ENCODE peak calls at places on chromosomes 16 and 17, in nine cellular contexts. L, C, Y, Q, O, N, P, D and R are unnamed samples.

GRCh38 chr16:3776316-3776715 is 59.0 kb upstream of the TRAP1 start:
- DNase-seq in L (no peak), C (peak; percentile 73), Y (no peak), Q (no peak), O (no peak), N (no peak), P (no peak), D (peak; percentile 81), R (no peak)

GRCh38 chr16:9012848-9013507 is 49.3 kb upstream of the USP7 start:
- DNase-seq in L (peak; percentile 15), C (no peak), Y (no peak), Q (no peak), O (no peak), N (no peak), P (no peak), D (no peak), R (no peak)

GRCh38 chr16:29775742-29776408 is 2.2 kb upstream of the ZG16 start:
- DNase-seq in L (no peak), C (no peak), Y (no peak), Q (no peak), O (no peak), N (no peak), P (no peak), D (no peak), R (no peak)

GRCh38 chr17:81994593-81995462 is 17.4 kb downstream of the ASPSCR1 start:
- DNase-seq in L (no peak), C (no peak), Y (no peak), Q (no peak), O (no peak), N (no peak), P (no peak), D (peak; percentile 69), R (no peak)

GRCh38 chr16:27549857-27550581 is at the start of the genes GTF3C1 and KATNIP:
- DNase-seq in L (peak; percentile 99), C (peak; percentile 100), Y (peak; percentile 100), Q (peak; percentile 100), O (peak; percentile 100), N (peak; percentile 100), P (peak; percentile 94), D (peak; percentile 100), R (peak; percentile 99)

GRCh38 chr16:2450975-2451381 is 8.9 kb upstream of the TEDC2 start:
- DNase-seq in L (no peak), C (no peak), Y (no peak), Q (no peak), O (no peak), N (peak; percentile 74), P (no peak), D (no peak), R (no peak)

GRCh38 chr16:4746991-4747574 is 12.7 kb downstream of the DNAAF8 start:
- DNase-seq in L (no peak), C (no peak), Y (no peak), Q (no peak), O (no peak), N (no peak), P (no peak), D (no peak), R (no peak)

GRCh38 chr17:77365584-77366186 is 224.9 kb downstream of the SEC14L1 start:
- DNase-seq in L (peak; percentile 33), C (peak; percentile 92), Y (peak; percentile 61), Q (peak; percentile 91), O (peak; percentile 69), N (no peak), P (peak; percentile 85), D (peak; percentile 79), R (no peak)

DNA sequence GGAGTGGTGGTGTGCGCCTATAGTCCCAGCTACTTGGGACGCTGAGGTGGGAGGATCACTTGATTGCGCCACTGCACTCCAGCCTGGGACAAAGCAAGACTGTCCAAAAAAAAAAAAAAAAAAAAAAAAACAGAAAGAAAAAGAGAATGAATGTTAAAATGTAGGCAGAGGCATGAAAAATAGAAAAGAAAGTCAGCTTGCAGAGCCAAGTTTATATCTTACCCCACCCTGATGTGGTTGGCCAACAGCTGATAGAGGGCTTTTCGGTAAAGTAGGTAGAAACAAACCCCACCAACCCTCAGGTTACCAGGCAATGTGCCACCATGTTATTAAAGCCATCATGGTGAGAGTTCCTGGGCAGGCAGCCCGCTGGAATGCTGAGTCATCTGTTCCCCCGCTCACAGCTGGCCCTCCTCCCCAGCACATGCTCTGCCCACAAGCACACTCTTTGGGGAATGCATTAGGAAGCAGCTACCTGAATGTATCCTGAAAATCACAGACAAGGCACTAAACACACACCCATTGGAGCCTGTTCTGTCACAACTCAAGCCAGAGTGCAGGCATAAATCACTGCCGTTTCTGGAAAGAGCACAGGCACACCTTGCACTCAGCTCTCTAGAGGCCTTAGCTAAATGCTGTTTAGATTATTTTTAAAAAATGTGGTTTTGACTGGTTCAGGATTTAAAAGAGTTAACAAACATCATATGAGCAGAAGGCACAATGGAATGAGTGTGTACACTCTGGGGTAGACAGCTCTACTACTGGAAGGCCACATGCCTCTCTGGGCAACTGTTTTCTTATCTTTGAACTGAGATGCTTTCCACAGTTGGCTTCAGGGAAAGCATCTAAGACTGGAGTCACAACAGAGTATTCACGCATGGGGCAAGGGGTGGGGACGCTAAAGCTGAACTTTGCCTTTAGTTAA is 128.5 kb downstream of the PARN start:
- DNase-seq in L (peak; percentile 85), C (peak; percentile 82), Y (peak; percentile 88), Q (peak; percentile 97), O (peak; percentile 79), N (peak; percentile 90), P (peak; percentile 67), D (peak; percentile 89), R (no peak)
- TF ChIP-seq POLR2A in L (no peak), C (no peak), Y (no peak), Q (no peak), O (no peak), N (no peak), P (no peak), D (no peak), R (no peak)

GRCh38 chr17:80781188-80781577 is 210.5 kb upstream of the CHMP6 start:
- DNase-seq in L (no peak), C (peak; percentile 38), Y (no peak), Q (peak; percentile 63), O (no peak), N (peak; percentile 71), P (no peak), D (no peak), R (no peak)

GRCh38 chr17:80780381-80781187 is 211.1 kb upstream of the CHMP6 start:
- DNase-seq in L (no peak), C (peak; percentile 25), Y (no peak), Q (peak; percentile 64), O (no peak), N (peak; percentile 41), P (no peak), D (no peak), R (no peak)

GRCh38 chr17:80779336-80779735 is 212.3 kb upstream of the CHMP6 start:
- DNase-seq in L (no peak), C (peak; percentile 46), Y (no peak), Q (peak; percentile 60), O (no peak), N (no peak), P (no peak), D (no peak), R (no peak)

GRCh38 chr17:80778716-80779115 is 212.9 kb upstream of the CHMP6 start:
- DNase-seq in L (no peak), C (peak; percentile 9), Y (no peak), Q (peak; percentile 53), O (no peak), N (no peak), P (no peak), D (no peak), R (no peak)

GRCh38 chr17:80779961-80780380 is 211.7 kb upstream of the CHMP6 start:
- DNase-seq in L (no peak), C (peak; percentile 45), Y (no peak), Q (peak; percentile 84), O (no peak), N (peak; percentile 83), P (no peak), D (no peak), R (no peak)
- TF ChIP-seq POLR2AphosphoS5 in L (no peak), C (peak; percentile 87), Y (no peak), Q (peak; percentile 64), O (peak; percentile 79), N (peak; percentile 84), P (no peak), D (peak; percentile 46), R (no peak)

GRCh38 chr17:7262192-7263070 is at the start of gene CLDN7:
- DNase-seq in L (no peak), C (peak; percentile 95), Y (peak; percentile 71), Q (no peak), O (peak; percentile 94), N (no peak), P (peak; percentile 93), D (peak; percentile 52), R (no peak)

GRCh38 chr17:7260151-7260550 is 2.1 kb downstream of the CLDN7 start:
- DNase-seq in L (no peak), C (no peak), Y (no peak), Q (no peak), O (peak; percentile 37), N (no peak), P (no peak), D (no peak), R (no peak)

GRCh38 chr17:7263071-7263800 is 958 bp upstream of the CLDN7 start:
- DNase-seq in L (no peak), C (peak; percentile 80), Y (no peak), Q (no peak), O (peak; percentile 95), N (no peak), P (peak; percentile 79), D (no peak), R (no peak)

GRCh38 chr17:7260601-7261376 is 1.5 kb downstream of the CLDN7 start:
- DNase-seq in L (no peak), C (peak; percentile 86), Y (peak; percentile 64), Q (no peak), O (peak; percentile 84), N (no peak), P (no peak), D (peak; percentile 47), R (peak; percentile 79)

DNA sequence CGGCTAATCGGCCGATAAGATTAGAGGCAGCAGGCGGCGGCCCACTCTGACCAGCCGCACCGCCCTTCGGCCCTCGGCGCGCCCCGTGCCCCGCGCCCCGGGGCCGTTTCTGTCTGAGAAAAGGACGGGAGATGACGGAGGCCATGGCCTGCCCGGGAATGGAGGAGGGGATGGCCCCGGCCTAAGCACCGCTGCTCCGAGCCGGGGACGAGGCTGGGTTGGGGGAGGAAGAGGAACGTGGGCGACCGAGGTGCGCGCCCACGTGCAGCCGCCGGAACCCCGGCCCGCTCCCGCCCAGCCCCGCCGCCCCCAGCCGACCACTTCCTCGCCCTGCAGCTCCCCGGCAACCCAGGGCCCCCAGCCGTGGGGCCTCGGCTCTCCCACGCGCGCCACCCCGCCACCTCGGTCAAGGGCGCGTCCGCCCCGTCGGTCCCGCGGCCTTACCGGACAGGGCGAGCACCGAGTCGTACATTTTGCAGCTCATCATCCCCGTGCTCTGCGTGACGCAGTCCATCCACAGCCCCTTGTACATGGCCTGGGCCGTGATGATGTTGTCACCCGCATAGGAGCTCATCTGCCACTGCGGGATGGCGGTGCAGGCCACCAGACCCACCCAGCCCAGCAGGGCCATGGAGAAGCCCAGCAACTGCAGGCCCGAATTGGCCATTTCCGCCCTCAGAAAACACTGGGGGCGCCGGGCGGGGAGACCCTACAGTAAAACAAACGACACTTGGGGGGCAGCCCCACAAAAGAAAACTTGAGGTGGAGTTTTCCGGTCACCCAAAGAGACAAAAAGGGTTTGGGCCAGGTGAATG is 694 bp downstream of the CLDN7 start:
- DNase-seq in L (no peak), C (no peak), Y (no peak), Q (no peak), O (no peak), N (no peak), P (no peak), D (no peak), R (peak; percentile 64)
- TF ChIP-seq POLR2A in L (no peak), C (no peak), Y (no peak), Q (no peak), O (no peak), N (no peak), P (no peak), D (no peak), R (no peak)

GRCh38 chr17:42276359-42276608 is at the start of gene STAT5B:
- DNase-seq in L (peak; percentile 46), C (peak; percentile 67), Y (peak; percentile 64), Q (peak; percentile 85), O (peak; percentile 80), N (no peak), P (no peak), D (peak; percentile 80), R (peak; percentile 88)

GRCh38 chr17:42274812-42275526 is 1.2 kb downstream of the STAT5B start:
- DNase-seq in L (no peak), C (no peak), Y (no peak), Q (peak; percentile 28), O (no peak), N (no peak), P (no peak), D (no peak), R (no peak)

GRCh38 chr17:42275527-42276358 is 448 bp downstream of the STAT5B start:
- DNase-seq in L (peak; percentile 64), C (no peak), Y (no peak), Q (peak; percentile 68), O (peak; percentile 19), N (no peak), P (no peak), D (no peak), R (peak; percentile 31)

GRCh38 chr17:42277342-42277712 is 1.1 kb upstream of the STAT5B start:
- DNase-seq in L (no peak), C (no peak), Y (no peak), Q (no peak), O (peak; percentile 19), N (no peak), P (no peak), D (no peak), R (no peak)

DNA sequence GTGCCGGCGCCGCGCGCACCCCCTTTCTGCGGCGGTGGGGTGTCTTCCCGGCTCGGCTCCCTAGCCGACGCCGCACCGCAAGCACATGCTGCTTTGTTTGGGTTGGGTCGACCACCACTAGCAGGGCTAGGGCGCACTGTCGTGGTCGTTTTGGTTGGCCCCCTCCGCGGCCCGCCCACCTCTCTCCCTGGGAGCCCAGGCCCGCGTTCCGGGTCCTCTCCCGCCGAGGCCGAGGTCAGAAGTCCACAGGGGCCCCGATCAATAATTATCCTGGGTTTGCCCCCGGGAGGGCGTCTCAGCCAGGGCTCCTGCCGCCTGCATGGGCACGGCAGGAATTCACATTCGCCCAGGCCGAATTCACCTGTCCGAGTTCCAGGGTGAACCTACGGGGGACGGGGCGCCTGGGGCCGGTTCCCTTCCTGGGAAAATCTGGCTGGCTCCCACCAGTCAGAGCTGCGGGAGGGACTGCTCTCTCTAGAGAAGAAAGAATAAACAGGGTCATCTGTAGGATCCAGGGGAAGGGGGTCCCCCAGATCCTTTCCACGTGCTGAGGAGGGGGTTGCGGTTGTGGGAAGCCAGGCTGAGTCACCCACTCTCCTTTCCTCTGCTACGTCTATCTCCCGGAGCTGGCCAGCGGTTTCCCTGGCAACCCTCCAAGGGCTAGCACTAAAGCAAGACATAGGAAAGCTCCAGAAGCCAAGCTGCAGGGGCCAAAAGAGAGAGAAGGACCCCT is 584 bp upstream of the STAT5B start:
- DNase-seq in L (peak; percentile 83), C (no peak), Y (no peak), Q (peak; percentile 92), O (peak; percentile 75), N (peak; percentile 87), P (no peak), D (peak; percentile 74), R (no peak)
- TF ChIP-seq POLR2AphosphoS5 in L (peak; percentile 22), C (peak; percentile 10), Y (no peak), Q (no peak), O (no peak), N (no peak), P (no peak), D (peak; percentile 40), R (no peak)